ENCODE peak calls at places on chromosomes 11 and 22, in six cellular contexts. X is NT2/D1, K is spleen, W is dorsolateral prefrontal cortex, F is colonic mucosa, Z is neural progenitor cell. R is an unnamed sample. For H3K27me3, the result is how much of the 10 kb centered on the place peaks cover.

GRCh38 chr11:107898270-107898669 is 30.0 kb upstream of the RAB39A start:
- DNase-seq in X (peak), K (no peak), W (no peak), F (no peak), Z (peak), R (peak)

GRCh38 chr22:46045459-46046298 is 68.7 kb upstream of the WNT7B start:
- DNase-seq in X (no peak), K (peak), W (peak), F (no peak), Z (no peak), R (no peak)

GRCh38 chr22:40385041-40385782 is 14.8 kb downstream of the SGSM3 start:
- DNase-seq in X (no peak), K (no peak), W (no peak), F (no peak), Z (no peak), R (no peak)

GRCh38 chr11:94623120-94623735 is 56.1 kb downstream of the PIWIL4 start:
- DNase-seq in X (peak), K (no peak), W (peak), F (peak), Z (peak), R (peak)

GRCh38 chr11:71329731-71330130 is 77.4 kb upstream of the SHANK2 start:
- DNase-seq in X (no peak), K (peak), W (no peak), F (no peak), Z (no peak), R (no peak)

GRCh38 chr11:128291835-128292234 is 295.5 kb downstream of the ETS1 start:
- DNase-seq in X (no peak), K (peak), W (no peak), F (peak), Z (no peak), R (no peak)

GRCh38 chr11:86214710-86215109 is 29.8 kb upstream of the EED start:
- DNase-seq in X (no peak), K (no peak), W (no peak), F (no peak), Z (no peak), R (no peak)

GRCh38 chr22:37557321-37558001 is 2.8 kb upstream of the CDC42EP1 start:
- DNase-seq in X (no peak), K (no peak), W (no peak), F (no peak), Z (no peak), R (no peak)

GRCh38 chr22:33819743-33820142 is 100.5 kb downstream of the LARGE1 start:
- DNase-seq in X (no peak), K (no peak), W (no peak), F (no peak), Z (no peak), R (no peak)

GRCh38 chr22:43566561-43567332 is 154.9 kb downstream of the MPPED1 start:
- DNase-seq in X (no peak), K (no peak), W (no peak), F (no peak), Z (no peak), R (peak)

GRCh38 chr11:35523351-35523768 is 2.1 kb downstream of the PAMR1 start:
- DNase-seq in X (no peak), K (no peak), W (no peak), F (no peak), Z (no peak), R (no peak)

GRCh38 chr11:46977038-46977818 is 40.7 kb downstream of the CSTPP1 start:
- DNase-seq in X (peak), K (no peak), W (peak), F (no peak), Z (peak), R (peak)

GRCh38 chr11:34816698-34817213 is 99.4 kb downstream of the APIP start:
- DNase-seq in X (no peak), K (no peak), W (no peak), F (no peak), Z (no peak), R (no peak)

GRCh38 chr11:28849053-28849452 is 740.9 kb downstream of the METTL15 start:
- DNase-seq in X (no peak), K (no peak), W (no peak), F (no peak), Z (no peak), R (no peak)

GRCh38 chr22:46107089-46107664 is 43.1 kb upstream of the PPARA start:
- DNase-seq in X (no peak), K (no peak), W (peak), F (no peak), Z (no peak), R (no peak)

GRCh38 chr22:46180370-46181137 is 30.2 kb downstream of the PPARA start:
- DNase-seq in X (no peak), K (no peak), W (no peak), F (no peak), Z (no peak), R (no peak)

GRCh38 chr11:36346562-36347383 is 50.7 kb downstream of the PRR5L start:
- DNase-seq in X (no peak), K (no peak), W (no peak), F (no peak), Z (no peak), R (no peak)

GRCh38 chr22:17199131-17199731 is 20.0 kb downstream of the ADA2 start:
- DNase-seq in X (peak), K (no peak), W (no peak), F (no peak), Z (peak), R (no peak)

GRCh38 chr22:38638216-38638615 is 18.0 kb downstream of the FAM227A start:
- DNase-seq in X (no peak), K (peak), W (no peak), F (no peak), Z (no peak), R (no peak)

GRCh38 chr22:26259510-26259909 is 90.2 kb downstream of the SEZ6L start:
- DNase-seq in X (peak), K (no peak), W (no peak), F (no peak), Z (peak), R (peak)
- H3K27me3 ChIP-seq in X (under half), K (under half), W (under half), F (under half), Z (half or more), R (under half)

GRCh38 chr11:5722622-5723021 is 13.6 kb upstream of the OR56B1 start:
- DNase-seq in X (no peak), K (no peak), W (no peak), F (no peak), Z (no peak), R (no peak)

GRCh38 chr11:5726351-5726750 is 9.9 kb upstream of the OR56B1 start:
- DNase-seq in X (no peak), K (no peak), W (no peak), F (no peak), Z (no peak), R (no peak)

DNA sequence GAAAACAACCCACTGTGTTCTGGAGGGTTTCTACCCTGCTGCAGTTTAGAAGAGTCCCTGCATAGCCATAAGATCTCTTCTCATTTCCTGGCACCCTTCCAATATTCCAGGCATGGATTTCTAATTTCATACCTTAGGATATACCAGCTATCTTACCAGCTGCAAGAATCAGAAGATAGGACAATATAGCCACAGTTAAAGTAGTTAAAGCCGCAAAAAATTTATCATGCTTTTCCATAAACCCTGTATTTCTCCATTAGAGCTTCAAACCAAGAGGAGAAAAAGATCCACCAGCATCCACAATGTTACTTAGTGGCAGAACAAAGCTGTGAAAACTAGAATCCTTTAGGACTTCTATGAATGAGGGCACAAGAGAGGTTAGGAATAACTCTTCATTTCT is 8.6 kb upstream of the OR56B1 start:
- DNase-seq in X (no peak), K (no peak), W (no peak), F (no peak), Z (no peak), R (no peak)
- H3K27me3 ChIP-seq in X (under half), K (under half), W (under half), F (under half), Z (under half), R (under half)

DNA sequence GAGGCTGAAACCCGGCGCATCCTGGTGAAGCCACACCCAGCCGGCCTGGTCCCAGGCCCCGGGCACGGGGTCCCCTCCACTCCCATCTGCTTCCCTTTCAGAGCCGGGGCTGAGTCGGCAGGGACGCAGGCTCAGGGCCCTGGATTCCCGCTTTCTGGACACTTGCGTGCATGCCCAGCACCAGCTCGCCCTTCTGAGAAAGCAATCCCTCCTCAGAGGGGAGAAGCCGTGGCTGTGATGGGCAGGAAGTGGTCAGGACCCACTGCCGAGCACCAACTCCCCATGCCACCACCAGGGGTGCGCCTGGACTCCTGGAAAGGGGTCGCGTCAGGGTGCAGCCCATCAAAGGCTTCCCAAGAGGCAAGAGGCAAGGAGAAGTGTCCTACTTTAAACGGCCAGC is 15.1 kb downstream of the CDKN1C start:
- DNase-seq in X (no peak), K (no peak), W (no peak), F (no peak), Z (no peak), R (peak)
- H3K27me3 ChIP-seq in X (half or more), K (half or more), W (under half), F (under half), Z (under half), R (under half)

GRCh38 chr22:19719488-19720021 is 3.8 kb upstream of the GP1BB start:
- DNase-seq in X (no peak), K (no peak), W (no peak), F (no peak), Z (no peak), R (peak)
- H3K27me3 ChIP-seq in X (half or more), K (half or more), W (under half), F (half or more), Z (half or more), R (half or more)

GRCh38 chr22:22618923-22619322 is 25.5 kb upstream of the GGTLC2 start:
- DNase-seq in X (no peak), K (no peak), W (no peak), F (no peak), Z (no peak), R (no peak)
- H3K27me3 ChIP-seq in X (half or more), K (under half), W (under half), F (under half), Z (half or more), R (under half)

DNA sequence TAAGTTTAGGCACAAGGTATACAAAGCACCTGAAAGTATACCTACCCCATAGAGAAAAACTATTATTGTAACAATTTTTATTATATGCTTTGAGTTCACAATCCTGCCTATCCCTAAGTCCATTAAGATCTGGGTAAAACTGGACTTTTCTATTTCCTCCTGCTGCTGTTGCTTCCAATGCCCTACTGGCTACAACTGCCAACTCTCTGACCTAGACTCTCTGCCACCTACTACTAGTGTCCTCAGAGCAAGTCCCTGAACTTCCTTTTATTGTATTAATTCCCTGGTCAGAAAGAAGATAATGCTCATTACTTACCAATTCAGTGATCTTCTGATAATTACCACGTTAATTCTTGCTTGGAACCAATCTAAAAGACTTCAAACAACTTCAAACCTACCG is 70.3 kb downstream of the RBFOX2 start:
- DNase-seq in X (no peak), K (no peak), W (no peak), F (no peak), Z (no peak), R (no peak)
- H3K27me3 ChIP-seq in X (under half), K (under half), W (under half), F (under half), Z (under half), R (under half)

GRCh38 chr11:118570787-118571186 is 1.4 kb upstream of the ARCN1 start:
- DNase-seq in X (no peak), K (no peak), W (no peak), F (no peak), Z (no peak), R (no peak)
- H3K27me3 ChIP-seq in X (under half), K (under half), W (under half), F (under half), Z (under half), R (under half)

GRCh38 chr11:119828819-119829218 is 99.8 kb upstream of the NECTIN1 start:
- DNase-seq in X (no peak), K (no peak), W (no peak), F (no peak), Z (no peak), R (no peak)
- H3K27me3 ChIP-seq in X (under half), K (under half), W (under half), F (under half), Z (under half), R (under half)

R was measured in H7.